ENCODE peak calls at places on chromosome 21, in four cellular contexts. One of them, this sample, is unnamed.

GRCh38 chr21:25929859-25930520 is 195.2 kb downstream of the GABPA start:
- DNase-seq in K562: peak
- DNase-seq in HepG2: no peak
- DNase-seq in A549: no peak
- DNase-seq in this sample: no peak

GRCh38 chr21:42830456-42831455 is 48.6 kb downstream of the WDR4 start:
- DNase-seq in K562: no peak
- DNase-seq in HepG2: no peak
- DNase-seq in A549: no peak
- DNase-seq in this sample: peak

GRCh38 chr21:35525443-35525842 is 476.3 kb upstream of the RUNX1 start:
- DNase-seq in K562: no peak
- DNase-seq in HepG2: no peak
- DNase-seq in A549: no peak
- DNase-seq in this sample: no peak

GRCh38 chr21:27047331-27048314 is 80.7 kb upstream of the ADAMTS5 start:
- DNase-seq in HepG2: no peak
- DNase-seq in K562: no peak
- DNase-seq in A549: no peak
- DNase-seq in this sample: no peak

GRCh38 chr21:41706678-41707077 is 60.2 kb downstream of the RIPK4 start:
- DNase-seq in K562: no peak
- DNase-seq in HepG2: peak
- DNase-seq in A549: no peak
- DNase-seq in this sample: no peak

GRCh38 chr21:37130971-37131370 is 57.9 kb downstream of the TTC3 start:
- DNase-seq in K562: no peak
- DNase-seq in HepG2: no peak
- DNase-seq in A549: no peak
- DNase-seq in this sample: no peak

GRCh38 chr21:35511298-35512162 is 462.4 kb upstream of the RUNX1 start:
- DNase-seq in HepG2: no peak
- DNase-seq in K562: no peak
- DNase-seq in A549: no peak
- DNase-seq in this sample: no peak

GRCh38 chr21:18204931-18205330 is 39.7 kb upstream of the CHODL start:
- DNase-seq in HepG2: no peak
- DNase-seq in A549: no peak
- DNase-seq in K562: no peak
- DNase-seq in this sample: no peak

GRCh38 chr21:35038772-35039145 is 10.3 kb downstream of the RUNX1 start:
- DNase-seq in A549: no peak
- DNase-seq in HepG2: no peak
- DNase-seq in K562: no peak
- DNase-seq in this sample: no peak

GRCh38 chr21:41808846-41809245 is 42.0 kb upstream of the RIPK4 start:
- DNase-seq in K562: no peak
- DNase-seq in HepG2: no peak
- DNase-seq in A549: no peak
- DNase-seq in this sample: no peak

GRCh38 chr21:17612023-17612564 is 607 bp downstream of the BTG3 start:
- DNase-seq in A549: no peak
- DNase-seq in K562: no peak
- DNase-seq in HepG2: no peak
- DNase-seq in this sample: peak

GRCh38 chr21:15768853-15769252 is 39.1 kb downstream of the USP25 start:
- DNase-seq in A549: no peak
- DNase-seq in HepG2: no peak
- DNase-seq in K562: no peak
- DNase-seq in this sample: no peak

GRCh38 chr21:24223625-24224024 is 1383.7 kb downstream of the MRPL39 start:
- DNase-seq in K562: no peak
- DNase-seq in HepG2: no peak
- DNase-seq in A549: no peak
- DNase-seq in this sample: no peak

GRCh38 chr21:44286086-44286715 is 525 bp downstream of the AIRE start:
- DNase-seq in HepG2: no peak
- DNase-seq in K562: no peak
- DNase-seq in A549: no peak
- DNase-seq in this sample: no peak
- TF ChIP-seq PHF8 in HepG2: no peak
- TF ChIP-seq PHF8 in K562: no peak
- TF ChIP-seq PHF8 in A549: no peak
- TF ChIP-seq PHF8 in this sample: no peak

GRCh38 chr21:38351176-38351959 is 94.6 kb downstream of the KCNJ15 start:
- DNase-seq in HepG2: no peak
- DNase-seq in A549: no peak
- DNase-seq in K562: no peak
- DNase-seq in this sample: no peak
- TF ChIP-seq PHF8 in HepG2: no peak
- TF ChIP-seq PHF8 in A549: no peak
- TF ChIP-seq PHF8 in K562: no peak
- TF ChIP-seq PHF8 in this sample: no peak

DNA sequence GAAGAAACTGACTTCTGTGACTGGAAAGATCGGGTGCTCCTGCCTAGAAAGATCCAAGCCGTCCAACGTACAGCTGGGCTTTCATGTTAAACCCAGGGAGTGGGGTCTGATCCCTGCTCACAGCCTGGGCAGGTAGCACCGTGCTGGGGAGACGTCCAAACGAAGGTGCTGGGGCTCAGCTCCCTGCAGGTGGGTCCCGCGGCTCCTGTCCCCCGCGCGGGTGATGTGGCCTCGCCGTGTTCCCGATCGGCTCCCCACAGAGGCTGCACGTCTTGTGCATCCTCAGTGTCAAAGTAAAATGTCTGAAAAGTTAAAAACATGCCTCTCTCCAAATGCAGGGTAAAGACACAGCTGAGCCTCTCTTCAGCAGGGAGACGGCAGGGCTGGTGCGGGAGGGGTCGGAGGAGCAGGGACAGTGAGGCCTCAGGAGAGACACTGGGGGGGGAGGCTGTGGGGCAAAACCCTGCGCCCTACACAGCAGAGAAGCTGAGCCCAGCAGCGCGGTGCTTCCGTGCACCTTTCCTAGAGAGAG is 40.1 kb upstream of the COL6A2 start:
- DNase-seq in A549: no peak
- DNase-seq in K562: no peak
- DNase-seq in HepG2: no peak
- DNase-seq in this sample: no peak
- TF ChIP-seq PHF8 in A549: no peak
- TF ChIP-seq PHF8 in K562: no peak
- TF ChIP-seq PHF8 in HepG2: no peak
- TF ChIP-seq PHF8 in this sample: no peak

GRCh38 chr21:45745256-45745655 is 101.7 kb downstream of the PCBP3 start:
- DNase-seq in A549: no peak
- DNase-seq in K562: no peak
- DNase-seq in HepG2: no peak
- DNase-seq in this sample: no peak
- TF ChIP-seq PHF8 in A549: no peak
- TF ChIP-seq PHF8 in K562: no peak
- TF ChIP-seq PHF8 in HepG2: no peak
- TF ChIP-seq PHF8 in this sample: no peak

GRCh38 chr21:45308211-45309068 is 20.7 kb upstream of the POFUT2 start:
- DNase-seq in K562: no peak
- DNase-seq in HepG2: peak
- DNase-seq in A549: no peak
- DNase-seq in this sample: no peak
- TF ChIP-seq PHF8 in K562: no peak
- TF ChIP-seq PHF8 in HepG2: peak
- TF ChIP-seq PHF8 in A549: no peak
- TF ChIP-seq PHF8 in this sample: no peak

GRCh38 chr21:45076245-45076661 is 1.9 kb downstream of the ADARB1 start:
- DNase-seq in HepG2: peak
- DNase-seq in A549: no peak
- DNase-seq in K562: no peak
- DNase-seq in this sample: no peak

GRCh38 chr21:45074048-45074817 is at the start of gene ADARB1:
- DNase-seq in A549: peak
- DNase-seq in HepG2: peak
- DNase-seq in K562: peak
- DNase-seq in this sample: peak

GRCh38 chr21:45075606-45076244 is 1.3 kb downstream of the ADARB1 start:
- DNase-seq in A549: no peak
- DNase-seq in HepG2: no peak
- DNase-seq in K562: no peak
- DNase-seq in this sample: no peak

GRCh38 chr21:45073301-45074047 is 906 bp upstream of the ADARB1 start:
- DNase-seq in A549: no peak
- DNase-seq in K562: peak
- DNase-seq in HepG2: peak
- DNase-seq in this sample: no peak

DNA sequence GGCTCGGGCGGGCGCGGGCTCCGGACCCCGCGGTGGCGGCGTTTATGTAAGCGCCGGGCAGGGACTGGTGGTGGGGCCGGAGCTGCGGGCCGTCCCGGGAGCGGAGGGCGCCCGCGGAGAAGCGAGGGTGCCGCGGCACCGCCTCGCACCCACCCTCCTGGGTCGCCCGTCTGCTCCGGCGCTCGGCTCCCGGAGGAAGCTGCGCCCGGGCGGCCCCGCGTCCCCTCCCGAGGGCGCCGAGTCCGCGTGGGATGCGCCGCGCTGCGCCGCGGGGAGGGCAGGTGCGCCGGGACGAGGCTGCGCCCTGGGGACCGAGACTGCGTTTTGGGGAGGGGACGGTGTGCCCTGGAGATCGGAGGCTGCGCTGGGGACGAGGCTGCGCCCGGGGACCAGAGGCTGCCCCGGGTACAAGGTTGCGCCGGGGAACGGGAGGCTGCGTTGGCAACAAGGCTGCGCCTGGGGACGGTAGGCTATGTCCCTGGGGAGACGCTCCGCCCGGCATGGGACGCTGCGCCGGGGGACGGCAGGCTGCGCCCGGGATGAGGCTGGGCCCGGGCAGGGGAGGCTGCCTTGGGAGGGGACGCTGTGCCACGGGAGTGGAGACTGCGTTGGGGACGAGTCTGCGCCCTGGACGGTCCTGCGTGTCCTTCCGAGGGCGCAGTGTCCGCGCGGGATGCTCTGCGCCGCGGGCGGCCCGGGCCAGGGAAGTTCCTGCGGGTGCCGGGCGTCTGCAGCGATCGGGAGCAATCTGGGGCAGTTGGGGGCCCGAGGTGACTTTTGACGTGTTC is 632 bp downstream of the ADARB1 start:
- DNase-seq in K562: peak
- DNase-seq in HepG2: no peak
- DNase-seq in A549: no peak
- DNase-seq in this sample: peak
- TF ChIP-seq PHF8 in K562: no peak
- TF ChIP-seq PHF8 in HepG2: peak
- TF ChIP-seq PHF8 in A549: no peak
- TF ChIP-seq PHF8 in this sample: no peak

DNA sequence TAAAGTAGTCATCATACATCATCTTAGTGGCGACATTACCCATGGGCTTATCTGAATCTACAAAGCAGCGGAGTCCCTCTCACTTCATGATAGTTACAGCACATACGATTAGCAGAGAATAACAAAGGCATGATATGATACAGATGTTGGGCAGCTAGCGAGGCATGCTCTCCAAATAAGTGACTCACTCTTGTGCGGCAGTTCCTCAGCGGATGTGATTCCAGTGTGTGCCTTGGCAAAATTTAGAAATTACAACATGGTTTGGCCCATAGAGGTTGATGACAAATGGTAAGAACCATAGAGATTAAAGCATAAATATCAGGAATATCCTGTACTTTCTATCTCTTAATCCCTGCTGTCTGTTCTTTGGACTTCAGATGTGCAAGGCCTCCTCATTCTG is 48.1 kb upstream of the PAXBP1 start:
- DNase-seq in HepG2: no peak
- DNase-seq in K562: no peak
- DNase-seq in A549: no peak
- DNase-seq in this sample: no peak
- TF ChIP-seq PHF8 in HepG2: no peak
- TF ChIP-seq PHF8 in K562: no peak
- TF ChIP-seq PHF8 in A549: no peak
- TF ChIP-seq PHF8 in this sample: no peak

DNA sequence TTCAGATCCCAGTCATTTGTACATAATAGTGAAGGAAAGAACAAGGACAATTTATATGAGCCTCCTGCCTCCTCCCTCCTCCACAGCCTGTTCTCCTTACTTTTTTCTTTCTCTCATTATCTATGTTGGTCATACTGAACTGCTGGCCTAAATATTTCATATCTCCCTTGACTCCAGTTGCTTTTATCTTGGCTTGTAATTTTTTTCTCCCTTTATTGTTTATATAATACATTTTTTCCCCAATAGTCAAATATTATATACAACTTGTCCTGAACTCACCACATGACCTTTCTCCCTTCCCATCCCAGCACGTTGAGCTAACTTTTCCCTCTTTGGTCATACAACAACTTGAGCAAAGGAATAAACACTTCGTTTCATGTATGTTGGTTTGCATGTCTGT is 752.1 kb downstream of the LTN1 start:
- DNase-seq in K562: no peak
- DNase-seq in HepG2: no peak
- DNase-seq in A549: no peak
- DNase-seq in this sample: no peak
- TF ChIP-seq PHF8 in K562: no peak
- TF ChIP-seq PHF8 in HepG2: no peak
- TF ChIP-seq PHF8 in A549: no peak
- TF ChIP-seq PHF8 in this sample: no peak

This sample was measured in H1.